ENCODE peak calls at places on chromosomes 13 and 19, in four cellular contexts. S is naive thymus-derived CD4-positive, alpha-beta T cell; F is epithelial cell of esophagus; A is AG04450. H is an unnamed sample.

GRCh38 chr13:97344250-97345175 is 89.5 kb upstream of the RAP2A start:
- DNase-seq in S (peak; percentile 43), A (no peak), F (peak; percentile 68), H (no peak)

GRCh38 chr19:10654610-10655456 is 687 bp downstream of the ILF3 start:
- DNase-seq in A (no peak), F (peak; percentile 29), S (no peak), H (no peak)

GRCh38 chr19:3721900-3722442 is 13.8 kb downstream of the TJP3 start:
- DNase-seq in A (no peak), F (no peak), S (no peak), H (no peak)

GRCh38 chr19:1747285-1748114 is 5.8 kb upstream of the ONECUT3 start:
- DNase-seq in F (peak; percentile 99), A (no peak), S (no peak), H (peak; percentile 20)

GRCh38 chr19:35648017-35648961 is at the start of gene COX6B1:
- DNase-seq in S (peak; percentile 93), F (peak; percentile 98), A (peak; percentile 91), H (peak; percentile 88)

GRCh38 chr13:35700661-35701060 is 224.2 kb upstream of the MAB21L1 start:
- DNase-seq in F (no peak), S (no peak), A (no peak), H (no peak)

GRCh38 chr13:73984201-73984600 is 150.0 kb downstream of the KLF12 start:
- DNase-seq in A (no peak), S (no peak), F (no peak), H (no peak)

GRCh38 chr13:96772426-96772825 is 221.8 kb downstream of the OXGR1 start:
- DNase-seq in F (peak; percentile 70), A (no peak), S (no peak), H (no peak)

GRCh38 chr19:46984077-46985010 is 35.3 kb upstream of the NPAS1 start:
- DNase-seq in F (peak; percentile 83), A (no peak), S (no peak), H (peak; percentile 70)

GRCh38 chr19:47231215-47232054 is 436 bp upstream of the BBC3 start:
- DNase-seq in A (peak; percentile 72), S (peak; percentile 83), F (peak; percentile 87), H (peak; percentile 69)

GRCh38 chr19:1767464-1767933 is 14.2 kb downstream of the ONECUT3 start:
- DNase-seq in A (no peak), S (peak; percentile 54), F (no peak), H (no peak)

GRCh38 chr13:26017196-26017921 is 34.5 kb downstream of the SHISA2 start:
- DNase-seq in S (peak; percentile 53), F (no peak), A (no peak), H (peak; percentile 55)

GRCh38 chr13:79833972-79834371 is 353.0 kb downstream of the NDFIP2 start:
- DNase-seq in A (no peak), F (no peak), S (no peak), H (no peak)

GRCh38 chr13:94249512-94249911 is 230.0 kb downstream of the DCT start:
- DNase-seq in F (no peak), A (peak; percentile 42), S (no peak), H (peak; percentile 83)

GRCh38 chr19:19403373-19403901 is 2.0 kb upstream of the GATAD2A start:
- DNase-seq in F (peak; percentile 73), S (no peak), A (no peak), H (no peak)

GRCh38 chr13:114022876-114023275 is 49.0 kb upstream of the C13orf46 start:
- DNase-seq in A (no peak), F (no peak), S (no peak), H (no peak)

GRCh38 chr13:112903606-112904195 is 65.3 kb upstream of the MCF2L start:
- DNase-seq in S (no peak), A (no peak), F (no peak), H (no peak)

GRCh38 chr13:19957320-19958118 is 1.0 kb upstream of the ZMYM2 start:
- DNase-seq in F (peak; percentile 76), S (peak; percentile 86), A (peak; percentile 8), H (no peak)

GRCh38 chr13:19960673-19961015 is 2.1 kb downstream of the ZMYM2 start:
- DNase-seq in S (no peak), F (peak; percentile 13), A (no peak), H (no peak)

GRCh38 chr13:19959141-19959830 is 759 bp downstream of the ZMYM2 start:
- DNase-seq in A (no peak), F (peak; percentile 61), S (peak; percentile 63), H (no peak)

GRCh38 chr13:19959831-19960672 is 1.5 kb downstream of the ZMYM2 start:
- DNase-seq in S (peak; percentile 88), A (peak; percentile 78), F (peak; percentile 93), H (peak; percentile 80)

DNA sequence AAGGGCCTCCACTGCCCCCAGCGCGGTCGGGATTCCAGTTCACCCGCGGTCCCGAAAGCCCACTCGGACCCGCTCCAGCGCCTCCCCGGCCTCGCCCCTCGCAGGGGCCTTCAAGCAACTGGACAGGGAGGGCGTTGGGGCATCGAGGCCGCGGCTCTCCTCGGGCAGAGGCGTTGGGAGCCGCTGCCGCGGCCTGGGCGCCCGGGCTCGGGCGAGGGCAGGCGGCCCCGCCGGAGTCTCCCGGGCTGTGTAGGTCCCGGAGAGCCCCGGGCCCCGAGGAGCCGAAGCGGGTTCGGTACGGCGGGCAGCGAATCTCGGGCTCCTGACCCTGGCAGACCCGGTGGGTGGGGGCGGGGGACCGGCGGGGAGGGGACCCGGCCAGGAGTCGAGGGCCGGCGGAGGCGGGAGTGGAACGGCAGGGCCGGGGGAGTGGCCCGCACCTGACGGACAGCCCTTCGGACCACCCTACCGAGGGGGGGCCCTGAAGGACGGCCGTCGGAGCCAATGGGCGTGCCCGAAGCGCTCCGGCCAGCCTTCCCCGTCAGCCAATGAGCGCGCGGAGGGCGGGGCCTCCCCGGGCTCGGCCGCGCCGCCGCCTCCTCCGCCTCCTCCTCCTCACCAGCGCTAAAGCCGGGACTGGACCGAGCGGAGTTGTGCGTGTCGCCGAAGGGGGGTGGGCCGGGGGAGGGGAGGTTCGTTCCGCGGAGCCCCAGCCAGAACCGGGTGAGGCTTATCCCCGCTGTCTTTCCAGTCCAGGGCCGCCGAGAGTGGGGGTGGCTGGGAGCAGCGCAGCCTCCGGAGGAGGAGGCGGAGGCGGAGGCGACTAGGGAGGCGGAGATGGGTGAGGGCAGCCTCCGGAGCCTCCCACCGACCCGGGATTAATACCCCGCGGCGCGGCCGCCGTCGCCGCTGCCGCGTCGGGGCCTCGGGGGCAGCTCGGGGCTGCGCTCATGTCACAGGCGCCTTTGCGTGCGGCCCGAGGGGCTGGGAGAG is at the start of gene ZMYM2:
- DNase-seq in A (peak; percentile 93), S (peak; percentile 94), F (peak; percentile 98), H (peak; percentile 93)
- H3K4me3 ChIP-seq in A (peak within 1 kb of the TSS; percentile 91), S (peak within 1 kb of the TSS; percentile 84), F (peak within 1 kb of the TSS; percentile 91), H (peak within 1 kb of the TSS; percentile 88)

GRCh38 chr19:664913-665443 is 2.0 kb upstream of the RNF126 start:
- DNase-seq in F (peak; percentile 75), A (peak; percentile 55), S (peak; percentile 72), H (no peak)
- H3K4me3 ChIP-seq in F (peak overlapping the region; percentile 1), A (peak overlapping the region; percentile 33), S (peak overlapping the region; percentile 34), H (no peak overlapping the region)

DNA sequence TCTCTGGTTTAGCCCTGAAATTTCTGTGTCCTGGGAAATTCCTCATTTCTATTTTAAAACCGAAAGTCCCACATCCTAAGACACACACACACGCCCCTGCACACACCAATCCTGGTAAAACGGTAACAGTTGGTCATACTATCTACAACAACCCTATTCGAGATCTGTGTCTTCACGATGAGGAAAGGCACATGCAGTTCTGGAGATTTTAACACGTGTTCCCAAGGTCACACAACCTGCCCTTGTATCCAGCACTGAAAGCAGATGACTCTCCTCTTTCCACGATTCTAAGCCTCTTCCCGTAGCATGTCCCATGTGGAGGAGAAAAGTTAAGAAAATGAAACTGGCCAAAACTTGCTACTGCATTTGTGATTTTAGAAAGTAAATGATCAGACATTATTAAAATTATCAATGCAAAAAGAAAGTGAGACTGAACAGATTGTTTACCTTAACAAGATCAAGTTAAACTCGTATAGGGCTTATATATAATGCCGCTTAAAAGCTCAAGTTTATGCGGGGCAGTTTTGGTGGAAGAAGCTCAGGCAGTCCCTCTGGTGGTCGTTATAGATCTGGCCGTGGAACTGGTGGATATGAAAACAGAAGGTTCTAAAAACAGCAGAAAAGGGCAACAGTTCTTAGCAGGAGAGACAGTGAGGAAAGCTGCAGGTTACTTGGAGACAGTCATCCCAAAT is 32.7 kb downstream of the VSTM1 start:
- DNase-seq in S (no peak), F (no peak), A (no peak), H (no peak)
- H3K4me3 ChIP-seq in S (no peak overlapping the region), F (no peak overlapping the region), A (no peak overlapping the region), H (no peak overlapping the region)

GRCh38 chr13:109273326-109273751 is 513.0 kb downstream of the IRS2 start:
- DNase-seq in S (no peak), A (no peak), F (peak; percentile 81), H (peak; percentile 60)
- H3K4me3 ChIP-seq in S (no peak overlapping the region), A (no peak overlapping the region), F (peak overlapping the region; percentile 73), H (peak overlapping the region; percentile 17)

GRCh38 chr19:15450528-15450890 is 753 bp upstream of the WIZ start:
- DNase-seq in F (no peak), A (no peak), S (no peak), H (no peak)
- H3K4me3 ChIP-seq in F (no peak overlapping the region), A (no peak overlapping the region), S (no peak overlapping the region), H (no peak overlapping the region)

H was measured in skeletal muscle cell.